ENCODE peak calls at places on chromosomes 11 and 22, in six cellular contexts. One of them, this sample, is unnamed.

GRCh38 chr11:82996966-82997606 is 74.6 kb downstream of the RAB30 start:
- DNase-seq in coronary artery: no peak
- DNase-seq in GM23338: no peak
- DNase-seq in neural progenitor cell: no peak
- DNase-seq in colonic mucosa: peak
- DNase-seq in body of pancreas: peak
- DNase-seq in this sample: no peak

GRCh38 chr22:30864441-30865420 is 103.8 kb downstream of the MORC2 start:
- DNase-seq in neural progenitor cell: no peak
- DNase-seq in body of pancreas: no peak
- DNase-seq in coronary artery: peak
- DNase-seq in colonic mucosa: no peak
- DNase-seq in GM23338: no peak
- DNase-seq in this sample: no peak

GRCh38 chr22:48870436-48870835 is 957.2 kb downstream of the BRD1 start:
- DNase-seq in neural progenitor cell: no peak
- DNase-seq in coronary artery: no peak
- DNase-seq in GM23338: no peak
- DNase-seq in body of pancreas: no peak
- DNase-seq in colonic mucosa: no peak
- DNase-seq in this sample: no peak

GRCh38 chr11:6229911-6230310 is 4.5 kb downstream of the FHIP1B start:
- DNase-seq in GM23338: no peak
- DNase-seq in neural progenitor cell: no peak
- DNase-seq in body of pancreas: no peak
- DNase-seq in coronary artery: no peak
- DNase-seq in colonic mucosa: peak
- DNase-seq in this sample: no peak

GRCh38 chr11:130827697-130828377 is 88.4 kb downstream of the SNX19 start:
- DNase-seq in body of pancreas: peak
- DNase-seq in neural progenitor cell: peak
- DNase-seq in coronary artery: peak
- DNase-seq in colonic mucosa: peak
- DNase-seq in GM23338: peak
- DNase-seq in this sample: peak

GRCh38 chr11:2778630-2779498 is 79.1 kb upstream of the KCNQ1OT1 start:
- DNase-seq in neural progenitor cell: no peak
- DNase-seq in colonic mucosa: peak
- DNase-seq in body of pancreas: peak
- DNase-seq in coronary artery: peak
- DNase-seq in GM23338: no peak
- DNase-seq in this sample: peak

GRCh38 chr11:96012086-96012824 is 88.3 kb upstream of the MTMR2 start:
- DNase-seq in body of pancreas: peak
- DNase-seq in GM23338: peak
- DNase-seq in colonic mucosa: peak
- DNase-seq in coronary artery: no peak
- DNase-seq in neural progenitor cell: peak
- DNase-seq in this sample: no peak

GRCh38 chr11:33065445-33066178 is 26.2 kb downstream of the TCP11L1 start:
- DNase-seq in colonic mucosa: peak
- DNase-seq in neural progenitor cell: peak
- DNase-seq in body of pancreas: peak
- DNase-seq in coronary artery: no peak
- DNase-seq in GM23338: peak
- DNase-seq in this sample: peak

GRCh38 chr11:125201525-125202121 is 37.1 kb downstream of the PKNOX2 start:
- DNase-seq in body of pancreas: peak
- DNase-seq in neural progenitor cell: peak
- DNase-seq in coronary artery: no peak
- DNase-seq in colonic mucosa: no peak
- DNase-seq in GM23338: peak
- DNase-seq in this sample: no peak

GRCh38 chr11:8715501-8715900 is 32.9 kb downstream of the RPL27A start:
- DNase-seq in body of pancreas: no peak
- DNase-seq in neural progenitor cell: no peak
- DNase-seq in GM23338: no peak
- DNase-seq in colonic mucosa: no peak
- DNase-seq in coronary artery: no peak
- DNase-seq in this sample: no peak
- H3K4me3 ChIP-seq in body of pancreas: no peak
- H3K4me3 ChIP-seq in neural progenitor cell: no peak
- H3K4me3 ChIP-seq in GM23338: no peak
- H3K4me3 ChIP-seq in colonic mucosa: no peak
- H3K4me3 ChIP-seq in coronary artery: no peak
- H3K4me3 ChIP-seq in this sample: no peak

DNA sequence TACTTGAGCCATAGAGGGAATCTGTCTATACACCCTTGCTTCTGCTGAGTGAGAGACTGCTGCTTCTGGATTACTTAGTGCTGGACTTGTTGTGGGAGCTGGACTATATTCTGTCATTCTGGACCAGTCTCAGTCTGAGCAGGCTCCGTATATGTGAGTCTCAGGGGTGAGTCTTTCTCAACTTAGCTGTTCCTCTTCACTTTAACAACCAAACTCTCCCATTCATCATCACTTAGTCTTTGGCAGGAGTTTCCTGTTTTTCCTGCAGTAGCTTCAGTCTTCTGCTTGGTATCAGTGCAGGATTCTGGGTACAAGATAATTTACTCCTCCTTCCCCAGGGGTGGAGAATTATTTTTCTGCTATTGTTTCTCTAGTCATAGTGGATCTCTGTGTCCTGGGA is 779.5 kb downstream of the METTL15 start:
- DNase-seq in GM23338: no peak
- DNase-seq in neural progenitor cell: no peak
- DNase-seq in colonic mucosa: no peak
- DNase-seq in coronary artery: no peak
- DNase-seq in body of pancreas: no peak
- DNase-seq in this sample: no peak
- H3K4me3 ChIP-seq in GM23338: no peak
- H3K4me3 ChIP-seq in neural progenitor cell: no peak
- H3K4me3 ChIP-seq in colonic mucosa: no peak
- H3K4me3 ChIP-seq in coronary artery: no peak
- H3K4me3 ChIP-seq in body of pancreas: no peak
- H3K4me3 ChIP-seq in this sample: no peak

GRCh38 chr11:19892387-19892786 is 179.8 kb downstream of the NAV2 start:
- DNase-seq in colonic mucosa: no peak
- DNase-seq in neural progenitor cell: no peak
- DNase-seq in GM23338: no peak
- DNase-seq in coronary artery: no peak
- DNase-seq in body of pancreas: no peak
- DNase-seq in this sample: no peak

GRCh38 chr11:19892876-19893275 is 180.2 kb downstream of the NAV2 start:
- DNase-seq in neural progenitor cell: no peak
- DNase-seq in colonic mucosa: no peak
- DNase-seq in GM23338: no peak
- DNase-seq in coronary artery: no peak
- DNase-seq in body of pancreas: no peak
- DNase-seq in this sample: no peak

GRCh38 chr11:19890308-19890707 is 177.7 kb downstream of the NAV2 start:
- DNase-seq in GM23338: no peak
- DNase-seq in neural progenitor cell: no peak
- DNase-seq in coronary artery: no peak
- DNase-seq in colonic mucosa: no peak
- DNase-seq in body of pancreas: no peak
- DNase-seq in this sample: no peak

GRCh38 chr11:19891050-19891449 is 178.4 kb downstream of the NAV2 start:
- DNase-seq in coronary artery: no peak
- DNase-seq in colonic mucosa: no peak
- DNase-seq in body of pancreas: no peak
- DNase-seq in GM23338: no peak
- DNase-seq in neural progenitor cell: no peak
- DNase-seq in this sample: no peak

GRCh38 chr11:19895776-19896175 is 183.1 kb downstream of the NAV2 start:
- DNase-seq in body of pancreas: peak
- DNase-seq in colonic mucosa: no peak
- DNase-seq in coronary artery: no peak
- DNase-seq in neural progenitor cell: no peak
- DNase-seq in GM23338: no peak
- DNase-seq in this sample: no peak
- H3K4me3 ChIP-seq in body of pancreas: no peak
- H3K4me3 ChIP-seq in colonic mucosa: no peak
- H3K4me3 ChIP-seq in coronary artery: no peak
- H3K4me3 ChIP-seq in neural progenitor cell: no peak
- H3K4me3 ChIP-seq in GM23338: no peak
- H3K4me3 ChIP-seq in this sample: no peak

DNA sequence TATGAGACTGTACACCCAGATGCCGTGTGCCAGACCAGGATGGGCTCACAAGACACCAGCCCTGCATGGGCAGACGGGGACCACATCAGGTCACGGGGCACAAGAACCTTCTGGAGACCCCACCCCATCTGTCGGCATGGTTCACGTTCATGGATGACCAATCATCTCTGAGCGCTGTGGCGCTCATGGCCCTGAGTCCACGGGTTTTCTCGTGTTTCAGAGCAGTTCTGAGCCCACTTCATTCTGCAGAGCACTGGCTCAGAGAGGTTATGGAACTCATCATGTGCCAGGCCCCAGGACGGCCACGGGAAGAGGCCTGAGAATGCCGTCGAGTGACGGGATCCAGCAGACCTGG is 63.0 kb upstream of the PPARA start:
- DNase-seq in neural progenitor cell: no peak
- DNase-seq in coronary artery: no peak
- DNase-seq in GM23338: no peak
- DNase-seq in colonic mucosa: no peak
- DNase-seq in body of pancreas: no peak
- DNase-seq in this sample: no peak
- H3K4me3 ChIP-seq in neural progenitor cell: no peak
- H3K4me3 ChIP-seq in coronary artery: peak
- H3K4me3 ChIP-seq in GM23338: no peak
- H3K4me3 ChIP-seq in colonic mucosa: no peak
- H3K4me3 ChIP-seq in body of pancreas: no peak
- H3K4me3 ChIP-seq in this sample: peak

DNA sequence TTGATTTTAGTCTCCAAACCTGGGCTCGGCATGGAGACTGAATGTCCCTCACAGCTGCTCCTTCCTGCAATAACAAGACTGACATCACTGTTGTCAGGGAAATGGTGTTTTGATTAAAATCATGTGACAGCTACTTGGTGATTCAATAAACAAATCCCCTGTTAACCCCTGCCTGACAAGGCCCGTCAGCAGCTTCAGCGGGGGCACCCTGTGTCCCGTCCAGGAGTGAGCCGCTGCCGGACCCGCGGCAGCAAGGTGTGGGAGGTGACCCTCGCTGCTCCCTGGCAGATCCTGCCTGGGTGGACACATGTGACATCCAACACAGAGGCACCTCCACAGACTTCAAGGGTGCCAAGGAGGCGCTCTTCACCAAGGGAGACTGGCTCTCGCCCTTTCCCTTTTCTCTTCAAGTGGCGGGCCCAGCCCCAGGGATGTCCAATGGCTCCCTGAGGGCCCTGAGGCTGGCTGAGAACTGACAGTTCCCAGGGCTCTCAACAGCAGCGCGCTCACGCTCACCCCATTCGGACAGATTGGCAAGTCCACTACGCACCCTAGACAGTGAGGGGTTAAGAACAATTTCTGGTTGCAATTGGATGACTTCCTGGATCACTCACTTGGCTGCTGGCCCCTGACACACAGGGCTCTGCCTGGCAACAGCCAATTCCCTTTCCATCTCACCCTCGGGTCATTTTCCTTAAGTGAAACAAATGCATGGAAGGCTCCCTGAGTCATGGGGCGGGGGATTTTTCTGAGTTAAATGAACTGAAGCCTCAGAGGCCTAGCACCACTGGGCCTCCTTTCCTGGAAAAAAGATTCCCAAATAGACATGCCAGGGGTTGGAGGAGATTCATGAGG is 30.7 kb downstream of the PPP2R1B start:
- DNase-seq in neural progenitor cell: no peak
- DNase-seq in GM23338: no peak
- DNase-seq in body of pancreas: peak
- DNase-seq in coronary artery: peak
- DNase-seq in colonic mucosa: peak
- DNase-seq in this sample: peak
- H3K4me3 ChIP-seq in neural progenitor cell: no peak
- H3K4me3 ChIP-seq in GM23338: no peak
- H3K4me3 ChIP-seq in body of pancreas: no peak
- H3K4me3 ChIP-seq in coronary artery: peak
- H3K4me3 ChIP-seq in colonic mucosa: peak
- H3K4me3 ChIP-seq in this sample: peak

DNA sequence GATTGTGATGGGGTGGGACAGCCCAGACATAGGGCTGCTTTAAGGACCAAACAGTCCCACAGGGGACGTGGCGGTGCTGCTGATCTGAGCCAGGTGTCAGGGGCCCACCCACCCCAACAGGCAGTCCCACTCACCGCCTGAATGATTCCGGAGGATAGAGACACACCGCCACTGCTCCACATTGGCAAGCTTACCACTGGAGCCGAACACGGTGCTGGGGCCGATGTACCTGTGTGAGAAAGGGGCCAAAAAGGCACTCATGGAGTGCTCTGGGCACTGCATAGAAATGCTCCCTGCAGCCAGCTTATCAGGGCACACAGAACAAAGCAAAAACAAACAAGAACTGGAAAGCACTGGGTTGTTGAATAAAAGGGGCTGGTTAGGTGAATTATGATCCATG is 25.9 kb downstream of the HIRA start:
- DNase-seq in body of pancreas: no peak
- DNase-seq in GM23338: no peak
- DNase-seq in neural progenitor cell: no peak
- DNase-seq in coronary artery: no peak
- DNase-seq in colonic mucosa: no peak
- DNase-seq in this sample: no peak
- H3K4me3 ChIP-seq in body of pancreas: no peak
- H3K4me3 ChIP-seq in GM23338: no peak
- H3K4me3 ChIP-seq in neural progenitor cell: no peak
- H3K4me3 ChIP-seq in coronary artery: no peak
- H3K4me3 ChIP-seq in colonic mucosa: no peak
- H3K4me3 ChIP-seq in this sample: no peak

DNA sequence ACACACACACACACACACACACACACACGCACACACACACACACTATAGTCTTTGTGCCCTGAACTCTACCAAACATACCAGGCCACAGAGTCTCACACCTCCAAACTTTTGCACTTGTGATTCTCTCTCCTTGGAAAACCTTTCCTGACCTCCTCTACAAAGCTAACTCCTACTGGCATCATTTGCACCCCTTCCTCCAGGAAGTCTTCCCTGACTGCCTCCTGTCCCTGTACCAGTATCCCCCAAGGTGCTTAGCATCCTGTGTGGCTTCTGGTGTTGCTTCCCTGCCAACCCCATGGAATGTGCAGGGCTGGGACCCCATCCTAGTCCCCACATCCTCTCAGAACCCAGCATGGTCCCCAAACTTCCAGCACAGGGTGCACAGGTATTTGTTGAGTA is 8.9 kb downstream of the TPST2 start:
- DNase-seq in coronary artery: no peak
- DNase-seq in neural progenitor cell: no peak
- DNase-seq in body of pancreas: no peak
- DNase-seq in colonic mucosa: no peak
- DNase-seq in GM23338: no peak
- DNase-seq in this sample: no peak
- H3K4me3 ChIP-seq in coronary artery: no peak
- H3K4me3 ChIP-seq in neural progenitor cell: no peak
- H3K4me3 ChIP-seq in body of pancreas: no peak
- H3K4me3 ChIP-seq in colonic mucosa: no peak
- H3K4me3 ChIP-seq in GM23338: no peak
- H3K4me3 ChIP-seq in this sample: no peak

This sample was measured in left ventricle myocardium inferior.